ENCODE peak calls at places on chromosomes 13 and 19, in four cellular contexts. V, O, T and A are unnamed samples.
A peak's percentile ranks its signal among the peaks of the same experiment; 100 is the strongest.

GRCh38 chr13:31072041-31072440 is 89.7 kb downstream of the HSPH1 start:
- DNase-seq in V (no peak), O (peak; percentile 54), T (no peak), A (no peak)

GRCh38 chr19:14475251-14476073 is at the start of gene PTGER1:
- DNase-seq in V (no peak), O (peak; percentile 48), T (no peak), A (no peak)

GRCh38 chr13:78610381-78610883 is 7.1 kb upstream of the POU4F1 start:
- DNase-seq in V (no peak), O (peak; percentile 49), T (no peak), A (no peak)

GRCh38 chr19:2770055-2771013 is 12.7 kb downstream of the SGTA start:
- DNase-seq in V (no peak), O (no peak), T (no peak), A (peak; percentile 25)

GRCh38 chr13:85230754-85231153 is 568.5 kb downstream of the SLITRK6 start:
- DNase-seq in V (no peak), O (peak; percentile 34), T (no peak), A (no peak)

GRCh38 chr13:48235100-48235813 is 2.3 kb downstream of the ITM2B start:
- DNase-seq in V (no peak), O (peak; percentile 57), T (no peak), A (peak; percentile 74)

GRCh38 chr13:42926555-42926954 is 65.5 kb downstream of the EPSTI1 start:
- DNase-seq in V (no peak), O (peak; percentile 83), T (no peak), A (no peak)

GRCh38 chr13:73608157-73608516 is 526.1 kb downstream of the KLF12 start:
- DNase-seq in V (no peak), O (no peak), T (no peak), A (no peak)

GRCh38 chr13:39036212-39036611 is 1.7 kb downstream of the PROSER1 start:
- DNase-seq in V (no peak), O (peak; percentile 55), T (no peak), A (no peak)